ENCODE peak calls at places on chromosomes 11 and 22, in eight cellular contexts. T is H1, C is A673, E is cardiac muscle cell, V is pancreas, G is ovary, B is HCT116, R is fibroblast of lung. H is an unnamed sample.

GRCh38 chr11:131734871-131735270 is 364.5 kb downstream of the NTM start:
- DNase-seq in R (no peak), G (no peak), V (no peak), B (no peak), T (no peak), E (peak; percentile 33), C (no peak), H (no peak)

GRCh38 chr11:126371595-126371994 is 16.1 kb downstream of the ST3GAL4 start:
- DNase-seq in E (no peak), G (no peak), V (no peak), R (no peak), T (no peak), C (no peak), B (no peak), H (no peak)

GRCh38 chr22:23753371-23753770 is 854 bp downstream of the VPREB3 start:
- DNase-seq in R (no peak), B (no peak), T (no peak), G (no peak), C (no peak), V (no peak), E (no peak), H (no peak)

GRCh38 chr11:130435671-130436070 is 7.3 kb upstream of the ADAMTS8 start:
- DNase-seq in V (no peak), R (peak; percentile 9), B (no peak), G (no peak), T (no peak), E (no peak), C (no peak), H (no peak)

GRCh38 chr11:41498726-41499125 is 39.3 kb upstream of the LRRC4C start:
- DNase-seq in B (no peak), C (peak; percentile 47), R (no peak), V (no peak), E (peak; percentile 42), G (no peak), T (no peak), H (no peak)

GRCh38 chr11:122138759-122139594 is 23.0 kb upstream of the BLID start:
- DNase-seq in V (no peak), C (peak; percentile 27), B (no peak), G (no peak), E (no peak), R (no peak), T (no peak), H (no peak)

GRCh38 chr11:32893091-32893946 is 708 bp downstream of the QSER1 start:
- DNase-seq in E (peak; percentile 50), R (peak; percentile 27), B (no peak), G (peak; percentile 53), T (no peak), V (peak; percentile 78), C (peak; percentile 86), H (peak; percentile 77)

GRCh38 chr11:46682773-46683752 is 17.4 kb downstream of the ARHGAP1 start:
- DNase-seq in C (no peak), G (no peak), E (peak; percentile 44), T (no peak), R (no peak), B (peak; percentile 38), V (peak; percentile 12), H (peak; percentile 36)

GRCh38 chr11:75734491-75735180 is 17.0 kb downstream of the MOGAT2 start:
- DNase-seq in C (peak; percentile 15), E (no peak), B (no peak), G (no peak), T (no peak), V (no peak), R (no peak), H (no peak)

GRCh38 chr11:2442554-2442953 is 1.8 kb downstream of the TRPM5 start:
- DNase-seq in R (no peak), T (no peak), V (no peak), C (no peak), G (no peak), B (no peak), E (no peak), H (no peak)

GRCh38 chr11:2445107-2445947 is 519 bp downstream of the KCNQ1 start:
- DNase-seq in R (no peak), C (no peak), B (no peak), G (no peak), V (peak; percentile 81), E (no peak), T (no peak), H (no peak)

GRCh38 chr11:2443881-2444300 is 423 bp downstream of the TRPM5 start:
- DNase-seq in C (no peak), R (no peak), E (no peak), T (no peak), G (no peak), B (no peak), V (peak; percentile 80), H (no peak)

GRCh38 chr11:2444301-2445106 is at the start of the genes KCNQ1 and TRPM5:
- DNase-seq in B (peak; percentile 24), E (no peak), C (no peak), R (no peak), V (peak; percentile 89), T (no peak), G (no peak), H (no peak)

GRCh38 chr11:2443406-2443805 is 908 bp downstream of the TRPM5 start:
- DNase-seq in T (no peak), C (no peak), V (peak; percentile 51), G (no peak), R (no peak), E (no peak), B (no peak), H (no peak)
- H3K4me1 ChIP-seq in T (peaks cover 3% of the 10 kb centered on the region), C (no peaks in the 10 kb centered on the region), V (peaks cover 12% of the 10 kb centered on the region), G (no peaks in the 10 kb centered on the region), R (no peaks in the 10 kb centered on the region), E (no peaks in the 10 kb centered on the region), B (peaks cover 13% of the 10 kb centered on the region), H (no peaks in the 10 kb centered on the region)

GRCh38 chr22:45925811-45926351 is 51.1 kb downstream of the WNT7B start:
- DNase-seq in R (no peak), E (no peak), V (no peak), B (no peak), C (no peak), T (no peak), G (no peak), H (no peak)
- H3K27me3 ChIP-seq in R (no peaks in the 10 kb centered on the region), E (no peaks in the 10 kb centered on the region), V (no peaks in the 10 kb centered on the region), B (no peaks in the 10 kb centered on the region), C (no peaks in the 10 kb centered on the region), T (no peaks in the 10 kb centered on the region), G (no peaks in the 10 kb centered on the region), H (no peaks in the 10 kb centered on the region)

GRCh38 chr11:65205602-65205967 is 23.9 kb downstream of the CAPN1 start:
- DNase-seq in G (no peak), T (no peak), C (no peak), E (no peak), B (no peak), R (no peak), V (no peak), H (no peak)
- H3K36me3 ChIP-seq in G (no peaks in the 10 kb centered on the region), T (peaks cover 26% of the 10 kb centered on the region), C (peaks cover 9% of the 10 kb centered on the region), E (peaks cover 30% of the 10 kb centered on the region), B (peaks cover 19% of the 10 kb centered on the region), R (peaks cover 37% of the 10 kb centered on the region), V (no peaks in the 10 kb centered on the region), H (no peaks in the 10 kb centered on the region)

GRCh38 chr11:116990811-116991210 is 107.4 kb downstream of the SIK3 start:
- DNase-seq in G (no peak), R (no peak), B (no peak), C (no peak), E (no peak), T (no peak), V (no peak), H (no peak)
- H3K4me1 ChIP-seq in G (peaks cover 16% of the 10 kb centered on the region), R (peaks cover 18% of the 10 kb centered on the region), B (no peaks in the 10 kb centered on the region), C (peaks cover 44% of the 10 kb centered on the region), E (peaks cover 20% of the 10 kb centered on the region), T (no peaks in the 10 kb centered on the region), V (peaks cover 14% of the 10 kb centered on the region), H (no peaks in the 10 kb centered on the region)

GRCh38 chr11:118608268-118609214 is 1.1 kb downstream of the PHLDB1 start:
- DNase-seq in V (peak; percentile 84), G (peak; percentile 84), E (peak; percentile 89), T (no peak), C (peak; percentile 74), B (no peak), R (peak; percentile 88), H (peak; percentile 89)
- H3K27me3 ChIP-seq in V (no peaks in the 10 kb centered on the region), G (no peaks in the 10 kb centered on the region), E (peaks cover 45% of the 10 kb centered on the region), T (peaks cover 45% of the 10 kb centered on the region), C (no peaks in the 10 kb centered on the region), B (no peaks in the 10 kb centered on the region), R (no peaks in the 10 kb centered on the region), H (no peaks in the 10 kb centered on the region)

GRCh38 chr11:18495703-18496102 is 31.0 kb downstream of the TSG101 start:
- DNase-seq in V (no peak), T (no peak), R (no peak), E (no peak), C (no peak), B (no peak), G (no peak), H (no peak)
- H3K36me3 ChIP-seq in V (no peaks in the 10 kb centered on the region), T (no peaks in the 10 kb centered on the region), R (peaks cover 6% of the 10 kb centered on the region), E (peaks cover 30% of the 10 kb centered on the region), C (peaks cover 7% of the 10 kb centered on the region), B (peaks cover 2% of the 10 kb centered on the region), G (no peaks in the 10 kb centered on the region), H (no peaks in the 10 kb centered on the region)

DNA sequence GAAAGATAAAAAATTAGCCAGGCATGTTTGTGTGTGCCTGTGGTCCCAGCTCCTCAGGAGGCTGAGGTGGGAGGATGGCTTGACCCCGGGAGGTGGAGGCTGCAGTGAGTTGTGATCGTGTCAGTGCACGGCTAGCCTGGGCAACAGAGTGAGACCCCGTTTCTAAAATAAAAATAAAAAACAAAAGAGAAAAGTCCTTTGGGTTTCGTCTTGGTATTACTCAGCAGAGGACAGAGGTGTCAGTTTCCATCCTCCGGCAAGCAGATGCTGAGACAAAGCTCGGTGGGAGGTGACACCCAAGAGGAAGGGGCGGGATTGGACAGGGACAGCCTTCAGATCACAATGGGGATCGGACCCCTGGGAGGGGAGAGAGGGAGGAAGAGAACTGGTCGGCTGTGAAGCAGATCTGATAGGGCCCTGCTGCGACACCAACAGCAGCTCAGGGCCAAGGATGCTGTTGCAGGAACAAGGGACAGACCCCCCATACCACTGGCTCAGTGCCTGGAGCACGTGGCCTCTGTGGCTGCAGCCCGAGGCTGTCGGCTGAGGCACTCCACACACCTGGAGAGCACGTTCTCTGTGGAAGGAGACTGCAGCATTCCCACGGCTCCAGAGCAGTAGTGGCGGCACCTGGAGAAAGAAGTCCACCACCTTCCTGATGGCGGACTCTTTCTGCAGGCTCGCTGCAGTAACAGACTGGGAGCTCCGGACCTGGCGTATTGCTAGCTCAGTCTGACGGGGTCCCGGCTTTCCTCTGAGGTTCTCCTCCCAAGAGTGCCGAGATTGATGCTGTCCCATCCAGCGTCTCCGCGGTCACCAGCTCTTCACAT is 5.2 kb upstream of the BID start:
- DNase-seq in C (peak; percentile 37), E (no peak), V (no peak), G (no peak), B (no peak), T (no peak), R (no peak), H (no peak)
- H3K4me1 ChIP-seq in C (peaks cover 27% of the 10 kb centered on the region), E (peaks cover 4% of the 10 kb centered on the region), V (no peaks in the 10 kb centered on the region), G (peaks cover 9% of the 10 kb centered on the region), B (peaks cover 20% of the 10 kb centered on the region), T (peaks cover 6% of the 10 kb centered on the region), R (peaks cover 3% of the 10 kb centered on the region), H (no peaks in the 10 kb centered on the region)

H was measured in uterus.